ENCODE peak calls at places on chromosome 13, in eight cellular contexts. I is endodermal cell; Y is NB4; E is right atrium auricular region; C is CD4-positive, alpha-beta memory T cell; W is lower leg skin; K is astrocyte of the spinal cord; S is fibroblast of lung. F is an unnamed sample.

GRCh38 chr13:111517641-111518010 is 197.2 kb downstream of the TEX29 start:
- DNase-seq in I (no peak), Y (no peak), E (no peak), C (no peak), W (no peak), K (no peak), S (no peak), F (no peak)

GRCh38 chr13:73625562-73626339 is 508.5 kb downstream of the KLF12 start:
- DNase-seq in I (no peak), Y (no peak), E (no peak), C (peak), W (no peak), K (no peak), S (no peak), F (no peak)

GRCh38 chr13:31755803-31756212 is 16.5 kb downstream of the RXFP2 start:
- DNase-seq in I (no peak), Y (no peak), E (no peak), C (no peak), W (no peak), K (no peak), S (peak), F (peak)

GRCh38 chr13:99218969-99219368 is 18.3 kb downstream of the UBAC2 start:
- DNase-seq in I (no peak), Y (no peak), E (peak), C (peak), W (no peak), K (no peak), S (no peak), F (no peak)

GRCh38 chr13:98533912-98534311 is 43.0 kb downstream of the STK24 start:
- DNase-seq in I (no peak), Y (no peak), E (no peak), C (no peak), W (no peak), K (no peak), S (no peak), F (no peak)

GRCh38 chr13:91986771-91987515 is 588.5 kb downstream of the GPC5 start:
- DNase-seq in I (no peak), Y (no peak), E (no peak), C (no peak), W (no peak), K (no peak), S (no peak), F (no peak)

GRCh38 chr13:110850840-110851239 is 64.0 kb downstream of the ANKRD10 start:
- DNase-seq in I (peak), Y (no peak), E (no peak), C (no peak), W (no peak), K (no peak), S (no peak), F (no peak)

GRCh38 chr13:29847501-29847983 is 2.9 kb downstream of the UBL3 start:
- DNase-seq in I (no peak), Y (peak), E (no peak), C (no peak), W (peak), K (peak), S (peak), F (peak)

GRCh38 chr13:102295316-102296048 is 106.4 kb downstream of the FGF14 start:
- DNase-seq in I (no peak), Y (no peak), E (no peak), C (no peak), W (no peak), K (peak), S (peak), F (peak)

GRCh38 chr13:95235944-95236343 is 65.3 kb downstream of the ABCC4 start:
- DNase-seq in I (no peak), Y (no peak), E (no peak), C (no peak), W (no peak), K (no peak), S (no peak), F (no peak)

GRCh38 chr13:77800219-77800618 is 102.7 kb downstream of the SLAIN1 start:
- DNase-seq in I (no peak), Y (no peak), E (no peak), C (no peak), W (no peak), K (no peak), S (no peak), F (peak)

GRCh38 chr13:34076319-34076718 is 258.4 kb downstream of the RFC3 start:
- DNase-seq in I (no peak), Y (no peak), E (no peak), C (no peak), W (no peak), K (peak), S (no peak), F (peak)

GRCh38 chr13:104954210-104954609 is 1581.3 kb downstream of the EFNB2 start:
- DNase-seq in I (no peak), Y (no peak), E (no peak), C (no peak), W (no peak), K (no peak), S (peak), F (no peak)

GRCh38 chr13:113860579-113861432 is 3.1 kb downstream of the GAS6 start:
- DNase-seq in I (peak), Y (no peak), E (peak), C (no peak), W (no peak), K (no peak), S (no peak), F (no peak)

GRCh38 chr13:50468849-50469669 is 374.4 kb downstream of the DLEU7 start:
- DNase-seq in I (no peak), Y (no peak), E (no peak), C (no peak), W (no peak), K (no peak), S (no peak), F (no peak)

GRCh38 chr13:97445504-97446187 is 11.7 kb downstream of the RAP2A start:
- DNase-seq in I (no peak), Y (no peak), E (no peak), C (no peak), W (no peak), K (no peak), S (no peak), F (no peak)

GRCh38 chr13:30743319-30744055 is 8.1 kb downstream of the ALOX5AP start:
- DNase-seq in I (no peak), Y (peak), E (peak), C (no peak), W (peak), K (peak), S (peak), F (peak)

GRCh38 chr13:111853766-111854165 is 213.2 kb upstream of the SOX1 start:
- DNase-seq in I (peak), Y (no peak), E (peak), C (no peak), W (no peak), K (no peak), S (no peak), F (no peak)

GRCh38 chr13:112658807-112659206 is 31.0 kb upstream of the ATP11A start:
- DNase-seq in I (peak), Y (no peak), E (no peak), C (no peak), W (no peak), K (no peak), S (no peak), F (peak)

GRCh38 chr13:37138169-37138568 is 32.7 kb upstream of the CSNK1A1L start:
- DNase-seq in I (peak), Y (no peak), E (no peak), C (no peak), W (no peak), K (no peak), S (peak), F (peak)

GRCh38 chr13:90302113-90302512 is 1045.4 kb upstream of the MIR17HG start:
- DNase-seq in I (no peak), Y (no peak), E (no peak), C (no peak), W (no peak), K (peak), S (peak), F (peak)

GRCh38 chr13:29589234-29589633 is 6.3 kb downstream of the SLC7A1 start:
- DNase-seq in I (no peak), Y (no peak), E (no peak), C (no peak), W (no peak), K (peak), S (no peak), F (peak)

GRCh38 chr13:77729502-77730221 is 32.2 kb downstream of the SLAIN1 start:
- DNase-seq in I (no peak), Y (no peak), E (no peak), C (peak), W (no peak), K (no peak), S (no peak), F (no peak)

GRCh38 chr13:113468461-113469147 is 15.3 kb upstream of the ADPRHL1 start:
- DNase-seq in I (no peak), Y (no peak), E (no peak), C (no peak), W (no peak), K (no peak), S (no peak), F (no peak)

GRCh38 chr13:73200432-73200831 is 141.6 kb downstream of the KLF5 start:
- DNase-seq in I (no peak), Y (no peak), E (no peak), C (no peak), W (no peak), K (peak), S (peak), F (peak)

DNA sequence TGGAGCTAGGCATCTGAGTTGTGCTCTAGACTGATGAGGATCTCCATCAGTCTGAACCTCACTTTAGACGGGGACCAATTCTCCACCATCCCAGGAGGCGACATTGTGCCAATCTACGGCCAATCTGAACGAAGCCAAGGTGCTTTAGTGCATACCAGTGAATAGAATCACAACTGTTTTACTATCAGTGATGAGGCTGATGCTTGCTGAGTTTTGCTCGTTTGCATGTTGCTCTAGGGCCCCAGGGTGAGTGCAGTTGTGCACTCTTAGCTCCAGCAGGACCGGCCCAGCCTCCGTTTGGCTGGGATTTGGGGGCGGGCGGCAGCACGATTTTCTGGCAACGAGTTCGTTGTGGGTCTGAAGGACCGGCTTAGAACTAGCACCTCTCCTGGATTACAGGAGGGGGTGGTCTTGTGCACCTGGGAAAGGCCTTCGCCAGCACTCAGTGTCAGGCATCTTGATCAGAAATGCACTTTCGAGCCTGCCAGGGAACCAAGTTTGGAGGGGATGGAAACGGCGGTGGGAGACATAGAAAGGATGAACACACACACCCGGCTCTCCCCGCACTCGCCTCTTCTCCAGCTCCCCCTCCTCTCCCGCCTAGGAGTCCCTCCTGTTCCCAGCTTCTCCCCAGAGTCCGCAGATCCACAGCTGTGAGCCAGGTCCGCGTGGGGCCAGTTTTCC is 4.4 kb downstream of the GSX1 start:
- DNase-seq in I (no peak), Y (no peak), E (no peak), C (no peak), W (no peak), K (no peak), S (no peak), F (no peak)
- H3K4me3 ChIP-seq in I (peak), Y (no peak), E (no peak), C (no peak), W (no peak), K (no peak), S (no peak), F (no peak)

GRCh38 chr13:46642254-46642653 is 89.3 kb downstream of the LRCH1 start:
- DNase-seq in I (no peak), Y (no peak), E (no peak), C (no peak), W (no peak), K (no peak), S (no peak), F (no peak)
- H3K4me3 ChIP-seq in I (no peak), Y (no peak), E (no peak), C (no peak), W (no peak), K (no peak), S (no peak), F (no peak)

DNA sequence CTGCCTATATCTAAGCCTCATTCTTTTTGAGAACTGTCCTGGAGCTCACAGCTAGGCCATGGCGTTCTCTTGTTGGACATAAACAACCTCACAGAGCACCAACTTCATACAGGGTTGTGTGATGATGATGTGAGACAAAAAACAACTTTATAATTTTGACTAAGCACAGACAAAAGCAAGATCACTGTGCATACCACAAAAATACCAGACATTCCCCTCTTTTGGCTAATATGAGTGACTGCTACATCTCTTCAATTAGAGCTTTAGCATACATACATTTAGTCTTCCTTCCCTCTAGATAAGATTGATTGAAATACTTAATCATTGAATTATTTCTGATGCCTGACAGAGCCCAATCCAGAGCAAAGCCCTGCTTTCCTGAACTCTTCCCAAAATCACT is 8.3 kb downstream of the MAB21L1 start:
- DNase-seq in I (no peak), Y (no peak), E (no peak), C (no peak), W (no peak), K (peak), S (no peak), F (peak)
- H3K4me3 ChIP-seq in I (no peak), Y (no peak), E (no peak), C (no peak), W (no peak), K (no peak), S (no peak), F (no peak)

GRCh38 chr13:75329097-75329496 is 152.9 kb downstream of the TBC1D4 start:
- DNase-seq in I (no peak), Y (no peak), E (no peak), C (no peak), W (no peak), K (no peak), S (no peak), F (no peak)

GRCh38 chr13:75329723-75330122 is 152.2 kb downstream of the TBC1D4 start:
- DNase-seq in I (no peak), Y (no peak), E (no peak), C (no peak), W (no peak), K (no peak), S (no peak), F (no peak)

GRCh38 chr13:75324413-75324940 is 157.5 kb downstream of the TBC1D4 start:
- DNase-seq in I (no peak), Y (no peak), E (no peak), C (no peak), W (no peak), K (no peak), S (no peak), F (no peak)

GRCh38 chr13:75327132-75327505 is 154.8 kb downstream of the TBC1D4 start:
- DNase-seq in I (no peak), Y (no peak), E (no peak), C (peak), W (no peak), K (no peak), S (no peak), F (no peak)

GRCh38 chr13:75326173-75327131 is 155.5 kb downstream of the TBC1D4 start:
- DNase-seq in I (peak), Y (no peak), E (no peak), C (peak), W (no peak), K (peak), S (peak), F (peak)
- H3K4me3 ChIP-seq in I (no peak), Y (no peak), E (peak), C (peak), W (no peak), K (no peak), S (no peak), F (no peak)

GRCh38 chr13:23378009-23378632 is 55.4 kb downstream of the SACS start:
- DNase-seq in I (no peak), Y (peak), E (peak), C (peak), W (peak), K (peak), S (peak), F (peak)

GRCh38 chr13:23380534-23380933 is 53.0 kb downstream of the SACS start:
- DNase-seq in I (no peak), Y (no peak), E (no peak), C (no peak), W (no peak), K (no peak), S (peak), F (peak)

GRCh38 chr13:23372264-23372905 is 61.1 kb downstream of the SACS start:
- DNase-seq in I (no peak), Y (peak), E (no peak), C (no peak), W (no peak), K (no peak), S (peak), F (peak)

GRCh38 chr13:23377603-23378002 is 55.9 kb downstream of the SACS start:
- DNase-seq in I (no peak), Y (no peak), E (no peak), C (no peak), W (no peak), K (no peak), S (no peak), F (no peak)

DNA sequence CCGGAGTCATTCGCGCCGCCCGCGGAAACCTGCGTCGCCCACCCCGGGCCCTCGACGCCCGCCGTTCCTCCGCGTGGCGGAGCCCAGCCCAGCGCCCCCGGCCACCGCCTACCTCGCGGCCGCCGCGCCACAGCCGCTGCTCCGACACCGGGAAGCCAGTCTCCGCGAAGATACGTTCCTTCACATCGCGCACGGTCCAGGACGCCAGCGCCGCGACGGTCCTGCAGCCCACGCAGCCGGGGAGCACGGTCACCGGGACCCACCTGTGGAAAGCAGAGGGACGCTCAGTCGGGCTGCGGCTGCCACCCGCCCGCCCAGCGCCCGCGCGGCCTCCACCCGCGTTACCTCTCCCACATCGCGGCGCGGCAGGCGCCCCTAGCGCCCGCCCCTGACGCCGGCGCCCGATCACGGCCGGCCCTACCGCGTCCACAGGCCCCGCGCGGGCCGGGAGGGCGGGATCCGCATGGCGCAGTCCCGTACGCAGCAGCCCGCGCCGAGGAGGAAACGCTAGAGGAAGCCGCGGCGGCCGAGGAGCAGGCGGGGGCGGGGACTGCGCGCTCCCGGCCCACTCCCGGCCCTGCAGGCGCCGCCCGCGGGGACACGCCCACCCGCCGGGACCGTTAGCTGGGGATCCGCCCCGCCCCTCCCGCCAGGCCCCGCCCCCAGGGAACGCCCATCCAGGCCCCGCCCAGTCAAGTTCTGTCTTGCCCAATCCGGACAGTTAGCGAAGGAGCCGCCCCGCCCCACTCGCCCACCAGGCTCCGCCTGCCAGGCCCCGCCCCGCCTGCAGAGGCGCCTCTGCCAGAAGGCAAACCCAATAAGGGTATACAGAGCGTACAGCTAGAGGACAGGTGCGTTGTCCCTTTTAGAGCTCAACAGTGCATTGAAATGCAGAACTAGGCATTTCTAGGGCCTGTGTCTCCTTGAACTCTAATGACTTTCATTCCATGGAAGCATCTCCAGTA is 58.2 kb downstream of the SACS start:
- DNase-seq in I (peak), Y (peak), E (peak), C (peak), W (peak), K (peak), S (peak), F (peak)
- H3K4me3 ChIP-seq in I (peak), Y (peak), E (peak), C (peak), W (peak), K (peak), S (peak), F (peak)

DNA sequence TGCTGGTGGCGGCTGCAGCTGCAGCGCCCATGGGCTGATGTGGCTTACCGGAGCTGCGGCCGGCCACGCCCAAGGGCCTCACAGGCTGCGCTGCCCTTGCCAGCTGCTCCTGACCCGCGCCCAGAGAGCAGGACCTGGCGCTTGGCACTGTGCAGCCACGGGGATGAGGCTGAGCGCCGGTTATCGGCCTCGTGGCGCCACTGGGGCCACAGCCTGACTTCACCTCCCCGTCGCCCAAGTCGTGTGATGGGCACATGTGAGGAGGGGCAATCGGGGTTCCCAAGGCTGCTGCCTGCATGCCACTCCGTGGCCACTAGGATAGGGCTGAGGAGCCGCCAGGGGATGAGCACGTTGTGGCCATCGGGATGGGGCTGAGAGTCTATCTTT is 77.2 kb upstream of the PABPC3 start:
- DNase-seq in I (peak), Y (no peak), E (no peak), C (no peak), W (no peak), K (no peak), S (no peak), F (no peak)
- H3K4me3 ChIP-seq in I (peak), Y (no peak), E (peak), C (no peak), W (no peak), K (no peak), S (no peak), F (no peak)

GRCh38 chr13:43364210-43365041 is 341.0 kb downstream of the DNAJC15 start:
- DNase-seq in I (no peak), Y (no peak), E (no peak), C (no peak), W (no peak), K (peak), S (peak), F (peak)
- H3K4me3 ChIP-seq in I (no peak), Y (no peak), E (no peak), C (no peak), W (no peak), K (no peak), S (peak), F (peak)

DNA sequence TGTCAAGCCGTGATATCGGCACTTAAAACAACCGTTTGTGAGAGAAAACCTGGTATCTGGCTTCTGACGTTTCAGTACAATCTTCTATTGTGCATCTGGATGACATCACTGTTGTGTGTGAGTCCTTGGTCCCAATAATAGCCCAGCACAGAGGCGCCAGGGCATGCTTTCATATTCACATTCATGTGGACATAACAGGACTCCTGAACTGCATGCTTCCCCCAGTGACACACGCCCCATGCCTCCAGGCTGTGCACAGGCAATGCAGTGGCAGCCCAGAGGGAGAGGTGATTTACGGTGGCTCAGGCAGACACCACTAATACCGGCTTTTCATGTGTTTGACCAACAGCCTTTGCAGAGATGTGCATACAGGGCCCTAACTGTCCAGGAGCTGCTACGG is 58.1 kb downstream of the MRPL57 start:
- DNase-seq in I (no peak), Y (no peak), E (no peak), C (no peak), W (no peak), K (no peak), S (no peak), F (peak)
- H3K4me3 ChIP-seq in I (no peak), Y (no peak), E (no peak), C (no peak), W (no peak), K (no peak), S (no peak), F (no peak)

F was measured in AG10803.